ENCODE peak calls at places on chromosomes 2 and 18, in ten cellular contexts. L, N, C, O, F, G, T, P, Y and S are unnamed samples.
A peak's percentile ranks its signal among the peaks of the same experiment; 100 is the strongest.

GRCh38 chr18:68262697-68263293 is 452.1 kb downstream of the TMX3 start:
- DNase-seq in T (peak; percentile 81), L (no peak), P (no peak), Y (no peak), N (peak; percentile 50), C (no peak), O (no peak), G (peak; percentile 83), F (no peak), S (peak; percentile 65)

GRCh38 chr18:57516068-57516467 is 70.4 kb downstream of the FECH start:
- DNase-seq in O (no peak), G (no peak), L (no peak), Y (no peak), N (no peak), T (no peak), C (no peak), F (no peak), P (no peak), S (no peak)

GRCh38 chr2:37786854-37787253 is 115.4 kb upstream of the CDC42EP3 start:
- DNase-seq in T (peak; percentile 99), Y (peak; percentile 53), G (no peak), L (no peak), N (no peak), F (no peak), P (no peak), C (peak; percentile 52), O (no peak), S (peak; percentile 97)

GRCh38 chr2:19648583-19648982 is 253.2 kb downstream of the TTC32 start:
- DNase-seq in Y (no peak), C (no peak), P (no peak), L (no peak), F (no peak), T (peak; percentile 93), G (peak; percentile 83), N (peak; percentile 67), O (no peak), S (peak; percentile 97)

GRCh38 chr2:163878718-163879117 is 142.9 kb upstream of the FIGN start:
- DNase-seq in O (peak; percentile 59), L (peak; percentile 1), C (no peak), F (no peak), P (no peak), G (peak; percentile 11), N (no peak), T (peak; percentile 67), Y (peak; percentile 27), S (peak; percentile 66)

GRCh38 chr2:105789745-105790466 is 45.2 kb downstream of the NCK2 start:
- DNase-seq in O (peak; percentile 95), P (peak; percentile 76), G (peak; percentile 75), Y (no peak), T (peak; percentile 75), F (peak; percentile 76), L (no peak), C (no peak), N (peak; percentile 52), S (peak; percentile 70)

GRCh38 chr18:9719421-9719981 is 11.4 kb downstream of the RAB31 start:
- DNase-seq in O (no peak), C (no peak), F (no peak), G (peak; percentile 69), Y (no peak), T (peak; percentile 84), P (no peak), N (no peak), L (peak; percentile 78), S (peak; percentile 94)

GRCh38 chr2:184611221-184612085 is 13.1 kb downstream of the ZNF804A start:
- DNase-seq in F (no peak), T (peak; percentile 43), L (no peak), G (peak; percentile 27), C (no peak), O (peak; percentile 52), P (no peak), N (no peak), Y (no peak), S (peak; percentile 26)

GRCh38 chr2:5975406-5975805 is 283.2 kb downstream of the SOX11 start:
- DNase-seq in O (no peak), L (no peak), G (no peak), F (no peak), N (no peak), P (no peak), C (no peak), Y (no peak), T (no peak), S (no peak)

GRCh38 chr2:5976626-5977025 is 284.4 kb downstream of the SOX11 start:
- DNase-seq in T (no peak), N (no peak), G (no peak), C (no peak), P (no peak), Y (no peak), L (no peak), O (no peak), F (no peak), S (no peak)

GRCh38 chr2:5978352-5978751 is 286.2 kb downstream of the SOX11 start:
- DNase-seq in G (no peak), C (no peak), T (no peak), O (no peak), F (no peak), N (no peak), P (no peak), Y (no peak), L (no peak), S (no peak)

GRCh38 chr2:5974477-5974876 is 282.3 kb downstream of the SOX11 start:
- DNase-seq in O (no peak), C (no peak), G (no peak), L (no peak), T (no peak), P (no peak), N (no peak), Y (no peak), F (no peak), S (no peak)

DNA sequence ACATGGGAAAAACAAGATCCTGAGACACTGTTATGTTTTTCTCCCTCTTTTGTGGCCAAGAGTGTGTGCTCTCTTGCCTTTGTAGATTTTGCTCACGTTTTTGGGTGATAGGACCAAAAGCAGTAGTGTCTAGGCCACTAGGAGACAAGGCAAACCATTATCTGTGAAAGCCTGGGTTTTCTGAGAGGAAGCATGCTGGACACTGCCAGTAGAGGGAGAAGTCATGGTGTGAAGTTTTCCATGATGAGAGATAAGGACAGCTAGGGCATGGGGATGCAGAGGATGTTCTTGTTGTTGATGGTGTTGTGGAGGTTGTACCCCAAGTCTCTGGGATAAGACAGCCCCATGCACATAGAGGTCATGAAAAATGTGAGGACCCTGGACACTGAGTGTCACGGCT is 285.3 kb downstream of the SOX11 start:
- DNase-seq in G (no peak), F (no peak), Y (no peak), N (no peak), L (no peak), O (no peak), C (no peak), T (no peak), P (no peak), S (no peak)
- TF ChIP-seq CTCF in G (no peak), F (no peak), Y (peak; percentile 17), N (no peak), L (no peak), O (no peak), C (no peak), T (no peak), P (peak; percentile 23), S (no peak)

DNA sequence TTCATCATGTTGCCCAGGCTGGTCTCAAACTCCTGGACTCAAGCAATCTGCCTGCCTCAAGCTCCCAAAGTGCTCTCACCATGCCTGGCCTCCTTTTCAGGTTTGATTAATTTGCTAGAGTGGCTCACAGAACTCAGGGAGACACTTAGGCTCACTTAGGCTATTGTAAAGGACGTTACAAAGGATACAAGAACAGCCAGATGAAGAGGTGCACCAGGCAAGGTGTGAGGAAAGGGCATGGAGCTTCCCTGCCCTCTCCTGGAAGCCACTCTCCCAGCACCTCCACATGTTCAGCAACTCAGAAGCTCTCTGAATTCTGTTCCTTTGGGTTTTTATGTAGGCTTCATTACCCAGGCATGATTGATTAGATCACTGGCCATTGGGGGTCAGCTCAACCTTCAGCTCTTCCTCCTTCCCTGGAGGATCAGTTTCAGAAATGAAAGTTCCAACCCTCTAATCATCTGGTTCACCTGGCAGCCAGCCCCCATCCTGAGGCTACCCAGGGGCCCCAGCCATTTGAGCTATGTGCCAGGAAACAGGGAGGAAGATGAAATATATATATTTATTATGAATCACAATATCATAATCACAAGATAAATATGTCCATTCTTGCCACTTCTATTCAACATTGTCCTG is 78.7 kb upstream of the RGPD5 start:
- DNase-seq in O (no peak), N (no peak), G (peak; percentile 27), C (no peak), T (peak; percentile 77), L (peak; percentile 55), P (no peak), F (no peak), Y (no peak), S (peak; percentile 68)
- TF ChIP-seq CTCF in O (no peak), N (peak; percentile 36), G (peak; percentile 63), C (peak; percentile 57), T (peak; percentile 95), L (peak; percentile 70), P (no peak), F (no peak), Y (no peak), S (peak; percentile 78)

DNA sequence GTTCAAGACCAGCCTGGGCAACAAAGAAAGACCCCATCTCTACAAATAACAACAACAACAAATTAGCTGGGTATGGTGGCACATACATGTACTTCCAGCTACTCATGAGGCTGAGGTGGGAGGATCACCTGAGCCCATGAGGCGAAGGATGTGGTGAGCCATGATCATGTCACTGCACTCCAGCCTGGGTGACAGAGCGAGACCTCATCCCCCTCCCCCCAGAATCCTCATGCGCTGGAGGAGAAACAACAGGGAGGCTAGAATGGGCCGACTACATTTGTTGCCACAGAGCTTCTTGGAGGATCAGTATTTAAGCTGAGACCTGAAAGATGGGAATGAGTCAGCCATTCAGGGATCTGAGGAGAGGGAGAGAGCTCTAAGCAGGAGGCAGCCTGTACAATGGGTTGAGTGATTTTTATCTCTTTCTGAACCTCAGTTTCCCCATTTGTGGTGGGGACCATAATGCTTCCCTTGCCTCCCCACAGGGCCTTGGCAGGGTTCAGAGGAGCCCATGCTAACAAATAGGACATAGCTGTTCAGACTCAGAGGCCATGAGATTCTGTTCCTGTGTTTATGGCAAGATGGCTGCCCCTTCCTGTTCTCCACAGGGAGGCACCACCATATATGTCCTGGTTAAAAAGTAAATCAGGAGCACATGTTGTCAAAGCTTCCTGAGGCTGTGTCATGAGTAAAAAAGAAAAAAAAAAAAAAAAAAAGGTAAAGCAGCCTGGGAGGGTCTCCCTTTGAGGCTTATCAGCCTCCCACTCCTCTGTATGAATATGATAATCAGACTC is 131.4 kb upstream of the HAAO start:
- DNase-seq in L (no peak), P (no peak), T (peak; percentile 60), N (no peak), Y (no peak), F (no peak), G (peak; percentile 60), O (no peak), C (no peak), S (no peak)
- TF ChIP-seq CTCF in L (no peak), P (no peak), T (no peak), N (no peak), Y (no peak), F (no peak), G (peak; percentile 18), O (no peak), C (no peak), S (no peak)

GRCh38 chr18:49786019-49786720 is 27.2 kb downstream of the ACAA2 start:
- DNase-seq in F (no peak), P (no peak), G (no peak), Y (no peak), T (no peak), C (no peak), L (no peak), O (no peak), N (no peak), S (no peak)

GRCh38 chr18:49778826-49779465 is 34.4 kb downstream of the ACAA2 start:
- DNase-seq in F (no peak), T (peak; percentile 97), O (peak; percentile 56), N (no peak), C (no peak), G (no peak), L (no peak), P (no peak), Y (peak; percentile 63), S (peak; percentile 67)

GRCh38 chr18:49788327-49788908 is 24.9 kb downstream of the ACAA2 start:
- DNase-seq in T (peak; percentile 36), P (no peak), O (no peak), G (no peak), Y (no peak), L (no peak), F (no peak), N (no peak), C (no peak), S (no peak)

DNA sequence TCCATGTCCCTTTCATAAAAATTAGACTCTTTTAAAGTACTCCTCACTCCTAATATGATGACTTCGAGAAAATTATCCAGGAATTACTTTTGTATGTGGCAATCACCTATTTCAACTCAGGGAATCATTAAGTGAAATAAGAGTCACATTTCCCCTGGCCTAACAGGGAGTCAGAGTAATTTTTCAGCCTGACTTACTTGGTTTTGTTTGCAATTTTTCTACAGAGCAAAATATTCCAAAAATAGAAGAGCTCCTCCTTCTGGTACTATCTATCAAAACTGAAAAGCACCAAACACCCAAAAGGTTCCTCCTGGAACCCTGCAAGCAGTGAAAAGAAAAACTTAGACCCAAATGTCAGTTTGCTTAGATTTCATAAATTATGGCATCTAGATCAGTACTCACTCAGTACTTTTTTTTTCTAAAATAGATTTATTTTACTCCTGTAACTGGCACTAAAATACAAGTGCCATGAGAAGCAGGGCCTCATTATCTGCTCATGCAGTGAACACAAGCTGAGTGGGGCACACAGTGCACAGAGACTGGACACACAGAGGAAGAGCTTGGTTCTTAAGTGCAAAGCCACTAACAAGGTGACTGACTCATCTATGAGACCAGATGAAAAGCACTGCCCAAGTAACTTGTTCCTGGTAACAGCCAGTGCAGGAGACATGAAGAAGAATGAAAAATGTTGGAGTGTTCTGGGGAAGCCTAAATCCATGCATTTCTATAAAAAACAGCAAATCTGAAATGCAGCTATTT is 28.7 kb downstream of the ACAA2 start:
- DNase-seq in L (no peak), N (no peak), C (no peak), Y (no peak), T (peak; percentile 60), G (peak; percentile 38), O (no peak), F (no peak), P (no peak), S (no peak)
- TF ChIP-seq CTCF in L (peak; percentile 56), N (no peak), C (peak; percentile 27), Y (peak; percentile 17), T (peak; percentile 25), G (peak; percentile 46), O (no peak), F (no peak), P (peak; percentile 20), S (peak; percentile 31)